ENCODE peak calls at places on chromosomes 11 and 22, in nine cellular contexts. V is NB4, H is coronary artery, B is transverse colon, E is endothelial cell, S is spleen, R is omental fat pad, A is astrocyte, T is uterus. X is an unnamed sample.

GRCh38 chr11:71164621-71165020 is 87.8 kb downstream of the SHANK2 start:
- DNase-seq in H (peak; percentile 12), R (no peak), A (no peak), T (no peak), E (no peak), B (no peak), S (peak; percentile 40), V (no peak), X (no peak)

GRCh38 chr22:21624120-21624879 is 5.5 kb downstream of the YDJC start:
- DNase-seq in A (no peak), H (no peak), R (no peak), B (peak; percentile 23), E (peak; percentile 63), S (no peak), T (no peak), V (peak; percentile 59), X (peak; percentile 65)

GRCh38 chr11:125519865-125520834 is 24.1 kb upstream of the FEZ1 start:
- DNase-seq in H (no peak), V (no peak), E (no peak), S (no peak), R (no peak), A (no peak), B (no peak), T (no peak), X (no peak)

GRCh38 chr11:134126197-134126822 is 57.4 kb downstream of the JAM3 start:
- DNase-seq in T (no peak), A (peak; percentile 89), S (no peak), R (no peak), E (no peak), V (no peak), H (no peak), B (no peak), X (no peak)

GRCh38 chr11:118434123-118434552 is 2.2 kb upstream of the KMT2A start:
- DNase-seq in H (no peak), E (no peak), B (no peak), R (no peak), S (no peak), V (no peak), T (no peak), A (peak; percentile 52), X (no peak)

GRCh38 chr11:73406131-73406530 is 29.9 kb downstream of the RELT start:
- DNase-seq in S (no peak), T (no peak), V (no peak), E (no peak), B (no peak), A (no peak), H (no peak), R (no peak), X (no peak)

GRCh38 chr11:72969894-72970335 is 155.7 kb downstream of the ATG16L2 start:
- DNase-seq in T (no peak), A (peak; percentile 96), R (no peak), S (no peak), H (no peak), V (peak; percentile 68), E (no peak), B (no peak), X (no peak)

GRCh38 chr11:114110948-114111347 is 51.4 kb downstream of the ZBTB16 start:
- DNase-seq in S (no peak), T (peak; percentile 58), R (no peak), A (no peak), H (peak; percentile 87), E (no peak), V (no peak), B (no peak), X (no peak)

GRCh38 chr11:11468919-11469318 is 115.9 kb upstream of the CSNK2A3 start:
- DNase-seq in E (no peak), V (no peak), H (no peak), B (no peak), S (no peak), T (no peak), A (peak; percentile 8), R (no peak), X (no peak)

GRCh38 chr22:31241936-31242335 is 29.8 kb downstream of the LIMK2 start:
- DNase-seq in E (no peak), B (no peak), T (no peak), S (no peak), R (no peak), V (no peak), A (peak; percentile 91), H (no peak), X (no peak)

GRCh38 chr11:17648528-17648927 is 70.8 kb upstream of the MYOD1 start:
- DNase-seq in H (no peak), R (no peak), E (no peak), S (no peak), V (no peak), A (no peak), T (no peak), B (no peak), X (no peak)

GRCh38 chr11:132901638-132902610 is 630.4 kb downstream of the OPCML start:
- DNase-seq in T (no peak), V (no peak), R (no peak), S (no peak), E (no peak), H (no peak), A (no peak), B (no peak), X (no peak)

GRCh38 chr11:15074206-15075161 is 1.1 kb downstream of the CALCB start:
- DNase-seq in H (no peak), R (peak; percentile 87), E (peak; percentile 95), V (peak; percentile 65), T (peak; percentile 39), S (peak; percentile 93), B (peak; percentile 86), A (peak; percentile 31), X (peak; percentile 93)

GRCh38 chr11:114165326-114166230 is 106.1 kb downstream of the ZBTB16 start:
- DNase-seq in B (peak; percentile 51), R (no peak), E (no peak), T (no peak), A (no peak), H (no peak), V (no peak), S (no peak), X (no peak)

GRCh38 chr11:114317738-114318137 is 21.5 kb downstream of the NNMT start:
- DNase-seq in H (no peak), E (peak; percentile 56), A (no peak), R (no peak), T (peak; percentile 50), V (peak; percentile 45), S (no peak), B (no peak), X (peak; percentile 37)

GRCh38 chr22:24983151-24983550 is 30.6 kb downstream of the KIAA1671 start:
- DNase-seq in S (no peak), B (no peak), T (no peak), H (no peak), R (no peak), V (no peak), E (no peak), A (no peak), X (no peak)
- TF ChIP-seq CTCF in S (no peak), B (no peak), T (no peak), H (no peak), R (no peak), V (no peak), E (no peak), A (no peak), X (no peak)

GRCh38 chr11:2192435-2192834 is 20.8 kb upstream of the TH start:
- DNase-seq in R (no peak), B (no peak), S (no peak), H (no peak), E (no peak), A (no peak), T (no peak), V (no peak), X (no peak)

GRCh38 chr11:2189938-2190669 is 18.5 kb upstream of the TH start:
- DNase-seq in A (no peak), R (no peak), B (no peak), V (no peak), S (no peak), H (no peak), E (no peak), T (no peak), X (no peak)

GRCh38 chr11:2188745-2189144 is 17.1 kb upstream of the TH start:
- DNase-seq in H (no peak), T (no peak), A (no peak), V (no peak), B (no peak), S (no peak), R (no peak), E (no peak), X (no peak)

GRCh38 chr11:2193099-2193886 is 21.7 kb upstream of the TH start:
- DNase-seq in S (no peak), T (no peak), R (no peak), A (no peak), B (peak; percentile 64), V (no peak), E (no peak), H (no peak), X (no peak)

GRCh38 chr11:2190670-2191471 is 19.3 kb upstream of the TH start:
- DNase-seq in A (no peak), R (no peak), T (no peak), B (no peak), E (no peak), H (no peak), S (no peak), V (peak; percentile 43), X (no peak)
- TF ChIP-seq CTCF in A (no peak), R (no peak), T (no peak), B (no peak), E (no peak), H (no peak), S (no peak), V (no peak), X (no peak)

GRCh38 chr11:59918494-59918893 is 19.7 kb upstream of the OOSP1 start:
- DNase-seq in S (no peak), A (peak; percentile 34), R (no peak), E (no peak), V (no peak), T (no peak), B (no peak), H (no peak), X (no peak)

GRCh38 chr11:59923813-59924212 is 14.4 kb upstream of the OOSP1 start:
- DNase-seq in T (no peak), H (no peak), S (no peak), E (peak; percentile 6), R (no peak), V (peak; percentile 19), B (no peak), A (no peak), X (peak; percentile 31)

DNA sequence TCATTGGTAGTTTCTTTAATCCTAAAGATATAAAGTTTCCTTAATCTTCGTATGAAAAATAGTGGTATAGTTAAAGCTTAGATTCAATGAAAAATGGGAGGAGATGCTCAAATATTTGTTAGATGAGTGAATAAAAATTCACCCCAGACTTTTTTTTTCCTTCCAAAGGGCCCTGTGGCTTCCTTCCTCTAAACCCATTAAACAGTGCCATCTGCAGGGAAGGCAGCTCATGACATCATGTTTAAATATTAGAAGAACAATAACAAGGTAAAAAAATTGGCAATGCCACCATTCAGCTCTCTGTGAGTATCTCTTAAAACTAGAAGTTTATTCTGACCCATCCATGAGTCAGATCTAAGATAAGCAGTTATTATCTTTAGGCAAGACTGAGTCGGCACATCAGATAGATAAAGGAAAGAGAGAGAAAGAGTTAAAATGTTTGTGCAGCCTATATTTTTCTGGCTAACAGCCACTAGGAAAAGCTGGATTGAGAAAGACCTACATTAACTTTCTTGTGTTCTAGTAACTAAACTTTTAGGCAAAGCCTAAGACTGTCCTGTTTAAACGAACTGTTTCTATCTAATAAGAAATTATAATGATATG is 19.1 kb upstream of the OOSP1 start:
- DNase-seq in E (peak; percentile 50), R (no peak), A (peak; percentile 33), H (no peak), B (peak; percentile 45), T (no peak), S (no peak), V (peak; percentile 56), X (peak; percentile 19)
- TF ChIP-seq CTCF in E (peak; percentile 61), R (no peak), A (peak; percentile 57), H (no peak), B (peak; percentile 43), T (no peak), S (no peak), V (peak; percentile 33), X (peak; percentile 46)

GRCh38 chr11:2074266-2074825 is 64.8 kb downstream of the IGF2 start:
- DNase-seq in H (no peak), V (peak; percentile 43), R (no peak), E (no peak), B (no peak), A (no peak), S (no peak), T (no peak), X (no peak)
- TF ChIP-seq CTCF in H (no peak), V (peak; percentile 53), R (no peak), E (peak; percentile 65), B (no peak), A (peak; percentile 16), S (no peak), T (no peak), X (no peak)